ENCODE peak calls at places on chromosomes 13 and 19, in ten cellular contexts. One of them, this sample, is unnamed.

GRCh38 chr13:30805603-30806011 is 70.3 kb downstream of the ALOX5AP start:
- DNase-seq in body of pancreas: peak
- DNase-seq in HCT116: peak
- DNase-seq in psoas muscle: no peak
- DNase-seq in HFFc6: no peak
- DNase-seq in right lobe of liver: peak
- DNase-seq in HFF-Myc: no peak
- DNase-seq in NB4: no peak
- DNase-seq in H1: no peak
- DNase-seq in AG04449: no peak
- DNase-seq in this sample: no peak

GRCh38 chr19:46076951-46077814 is 36.4 kb upstream of the IGFL4 start:
- DNase-seq in body of pancreas: peak
- DNase-seq in HCT116: peak
- DNase-seq in psoas muscle: no peak
- DNase-seq in HFFc6: peak
- DNase-seq in right lobe of liver: no peak
- DNase-seq in HFF-Myc: peak
- DNase-seq in NB4: peak
- DNase-seq in H1: peak
- DNase-seq in AG04449: peak
- DNase-seq in this sample: peak

GRCh38 chr19:1780272-1780957 is 27.1 kb downstream of the ONECUT3 start:
- DNase-seq in body of pancreas: no peak
- DNase-seq in HCT116: no peak
- DNase-seq in psoas muscle: no peak
- DNase-seq in HFFc6: peak
- DNase-seq in right lobe of liver: no peak
- DNase-seq in HFF-Myc: no peak
- DNase-seq in NB4: peak
- DNase-seq in H1: no peak
- DNase-seq in AG04449: no peak
- DNase-seq in this sample: no peak

GRCh38 chr19:16032509-16033135 is 43.7 kb upstream of the TPM4 start:
- DNase-seq in body of pancreas: no peak
- DNase-seq in HCT116: no peak
- DNase-seq in psoas muscle: no peak
- DNase-seq in HFFc6: no peak
- DNase-seq in right lobe of liver: no peak
- DNase-seq in HFF-Myc: no peak
- DNase-seq in NB4: no peak
- DNase-seq in H1: no peak
- DNase-seq in AG04449: no peak
- DNase-seq in this sample: no peak

GRCh38 chr13:31742102-31742695 is 2.9 kb downstream of the RXFP2 start:
- DNase-seq in body of pancreas: peak
- DNase-seq in HCT116: peak
- DNase-seq in psoas muscle: peak
- DNase-seq in HFFc6: peak
- DNase-seq in right lobe of liver: peak
- DNase-seq in HFF-Myc: peak
- DNase-seq in NB4: peak
- DNase-seq in H1: peak
- DNase-seq in AG04449: no peak
- DNase-seq in this sample: peak

GRCh38 chr19:892243-892996 is 567 bp downstream of the MED16 start:
- DNase-seq in body of pancreas: peak
- DNase-seq in HCT116: no peak
- DNase-seq in psoas muscle: no peak
- DNase-seq in HFFc6: no peak
- DNase-seq in right lobe of liver: peak
- DNase-seq in HFF-Myc: no peak
- DNase-seq in NB4: no peak
- DNase-seq in H1: no peak
- DNase-seq in AG04449: no peak
- DNase-seq in this sample: no peak

GRCh38 chr13:49791214-49791752 is 1.2 kb downstream of the KPNA3 start:
- DNase-seq in body of pancreas: peak
- DNase-seq in HCT116: no peak
- DNase-seq in psoas muscle: no peak
- DNase-seq in HFFc6: no peak
- DNase-seq in right lobe of liver: peak
- DNase-seq in HFF-Myc: no peak
- DNase-seq in NB4: peak
- DNase-seq in H1: no peak
- DNase-seq in AG04449: no peak
- DNase-seq in this sample: no peak

GRCh38 chr19:17579523-17580244 is 24.2 kb downstream of the COLGALT1 start:
- DNase-seq in body of pancreas: no peak
- DNase-seq in HCT116: peak
- DNase-seq in psoas muscle: peak
- DNase-seq in HFFc6: peak
- DNase-seq in right lobe of liver: no peak
- DNase-seq in HFF-Myc: no peak
- DNase-seq in NB4: peak
- DNase-seq in H1: peak
- DNase-seq in AG04449: no peak
- DNase-seq in this sample: no peak

GRCh38 chr19:44447864-44448674 is at the start of gene ZNF229:
- DNase-seq in body of pancreas: peak
- DNase-seq in HCT116: no peak
- DNase-seq in psoas muscle: peak
- DNase-seq in HFFc6: peak
- DNase-seq in right lobe of liver: peak
- DNase-seq in HFF-Myc: peak
- DNase-seq in NB4: no peak
- DNase-seq in H1: peak
- DNase-seq in AG04449: peak
- DNase-seq in this sample: peak

GRCh38 chr19:55809381-55810058 is 22.3 kb downstream of the NLRP11 start:
- DNase-seq in body of pancreas: peak
- DNase-seq in HCT116: peak
- DNase-seq in psoas muscle: no peak
- DNase-seq in HFFc6: peak
- DNase-seq in right lobe of liver: peak
- DNase-seq in HFF-Myc: peak
- DNase-seq in NB4: peak
- DNase-seq in H1: peak
- DNase-seq in AG04449: no peak
- DNase-seq in this sample: no peak

GRCh38 chr13:48769107-48769704 is 115.5 kb downstream of the CYSLTR2 start:
- DNase-seq in body of pancreas: peak
- DNase-seq in HCT116: peak
- DNase-seq in psoas muscle: no peak
- DNase-seq in HFFc6: peak
- DNase-seq in right lobe of liver: peak
- DNase-seq in HFF-Myc: peak
- DNase-seq in NB4: peak
- DNase-seq in H1: peak
- DNase-seq in AG04449: peak
- DNase-seq in this sample: peak

GRCh38 chr19:7544626-7545025 is 9.1 kb downstream of the PNPLA6 start:
- DNase-seq in body of pancreas: no peak
- DNase-seq in HCT116: no peak
- DNase-seq in psoas muscle: no peak
- DNase-seq in HFFc6: no peak
- DNase-seq in right lobe of liver: no peak
- DNase-seq in HFF-Myc: no peak
- DNase-seq in NB4: peak
- DNase-seq in H1: no peak
- DNase-seq in AG04449: no peak
- DNase-seq in this sample: no peak

GRCh38 chr13:101624210-101624922 is 171.9 kb downstream of the ITGBL1 start:
- DNase-seq in body of pancreas: no peak
- DNase-seq in HCT116: no peak
- DNase-seq in psoas muscle: no peak
- DNase-seq in HFFc6: no peak
- DNase-seq in right lobe of liver: no peak
- DNase-seq in HFF-Myc: no peak
- DNase-seq in NB4: no peak
- DNase-seq in H1: no peak
- DNase-seq in AG04449: no peak
- DNase-seq in this sample: no peak

GRCh38 chr19:40397568-40397906 is 7.6 kb upstream of the HIPK4 start:
- DNase-seq in body of pancreas: no peak
- DNase-seq in HCT116: no peak
- DNase-seq in psoas muscle: no peak
- DNase-seq in HFFc6: no peak
- DNase-seq in right lobe of liver: no peak
- DNase-seq in HFF-Myc: no peak
- DNase-seq in NB4: no peak
- DNase-seq in H1: no peak
- DNase-seq in AG04449: no peak
- DNase-seq in this sample: no peak

GRCh38 chr19:10871711-10872550 is 578 bp downstream of the CARM1 start:
- DNase-seq in body of pancreas: peak
- DNase-seq in HCT116: no peak
- DNase-seq in psoas muscle: peak
- DNase-seq in HFFc6: no peak
- DNase-seq in right lobe of liver: peak
- DNase-seq in HFF-Myc: no peak
- DNase-seq in NB4: peak
- DNase-seq in H1: no peak
- DNase-seq in AG04449: no peak
- DNase-seq in this sample: no peak

GRCh38 chr13:77876176-77876575 is 42.5 kb downstream of the EDNRB start:
- DNase-seq in body of pancreas: no peak
- DNase-seq in HCT116: no peak
- DNase-seq in psoas muscle: no peak
- DNase-seq in HFFc6: no peak
- DNase-seq in right lobe of liver: no peak
- DNase-seq in HFF-Myc: no peak
- DNase-seq in NB4: no peak
- DNase-seq in H1: no peak
- DNase-seq in AG04449: no peak
- DNase-seq in this sample: peak

GRCh38 chr19:33798701-33799111 is 2.0 kb downstream of the KCTD15 start:
- DNase-seq in body of pancreas: no peak
- DNase-seq in HCT116: no peak
- DNase-seq in psoas muscle: no peak
- DNase-seq in HFFc6: no peak
- DNase-seq in right lobe of liver: no peak
- DNase-seq in HFF-Myc: no peak
- DNase-seq in NB4: no peak
- DNase-seq in H1: no peak
- DNase-seq in AG04449: no peak
- DNase-seq in this sample: no peak

GRCh38 chr19:14412436-14413071 is 6.6 kb downstream of the DDX39A start:
- DNase-seq in body of pancreas: no peak
- DNase-seq in HCT116: no peak
- DNase-seq in psoas muscle: no peak
- DNase-seq in HFFc6: no peak
- DNase-seq in right lobe of liver: no peak
- DNase-seq in HFF-Myc: no peak
- DNase-seq in NB4: no peak
- DNase-seq in H1: no peak
- DNase-seq in AG04449: no peak
- DNase-seq in this sample: no peak
- TF ChIP-seq CTCF in body of pancreas: no peak
- TF ChIP-seq CTCF in HCT116: no peak
- TF ChIP-seq CTCF in psoas muscle: no peak
- TF ChIP-seq CTCF in HFFc6: no peak
- TF ChIP-seq CTCF in right lobe of liver: no peak
- TF ChIP-seq CTCF in HFF-Myc: no peak
- TF ChIP-seq CTCF in NB4: no peak
- TF ChIP-seq CTCF in H1: no peak
- TF ChIP-seq CTCF in AG04449: no peak
- TF ChIP-seq CTCF in this sample: no peak

GRCh38 chr13:47459512-47459911 is 541.6 kb downstream of the SUCLA2 start:
- DNase-seq in body of pancreas: no peak
- DNase-seq in HCT116: no peak
- DNase-seq in psoas muscle: no peak
- DNase-seq in HFFc6: peak
- DNase-seq in right lobe of liver: no peak
- DNase-seq in HFF-Myc: no peak
- DNase-seq in NB4: peak
- DNase-seq in H1: no peak
- DNase-seq in AG04449: no peak
- DNase-seq in this sample: no peak
- TF ChIP-seq CTCF in body of pancreas: no peak
- TF ChIP-seq CTCF in HCT116: peak
- TF ChIP-seq CTCF in psoas muscle: no peak
- TF ChIP-seq CTCF in HFFc6: peak
- TF ChIP-seq CTCF in right lobe of liver: peak
- TF ChIP-seq CTCF in HFF-Myc: peak
- TF ChIP-seq CTCF in NB4: no peak
- TF ChIP-seq CTCF in H1: peak
- TF ChIP-seq CTCF in AG04449: peak
- TF ChIP-seq CTCF in this sample: peak

DNA sequence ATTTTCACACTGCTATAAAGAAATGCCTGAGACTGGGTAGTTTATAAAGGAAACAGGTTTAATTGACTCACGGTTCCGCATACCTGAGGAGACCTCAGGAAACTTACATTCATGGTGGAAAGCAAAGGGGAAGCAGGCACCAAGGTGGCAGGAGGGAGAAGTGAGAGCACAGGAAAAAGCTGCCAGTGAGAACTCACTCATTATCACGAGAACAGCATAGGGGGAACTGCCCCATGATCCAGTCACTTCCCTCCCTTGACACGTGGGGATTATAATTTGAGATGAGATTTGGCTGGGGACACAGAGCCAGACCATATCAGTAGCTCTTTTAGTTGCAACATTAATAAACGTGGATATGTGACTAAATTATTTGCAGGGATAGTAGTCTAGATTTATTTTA is 4.3 kb upstream of the KCTD4 start:
- DNase-seq in body of pancreas: no peak
- DNase-seq in HCT116: no peak
- DNase-seq in psoas muscle: no peak
- DNase-seq in HFFc6: no peak
- DNase-seq in right lobe of liver: no peak
- DNase-seq in HFF-Myc: no peak
- DNase-seq in NB4: no peak
- DNase-seq in H1: no peak
- DNase-seq in AG04449: no peak
- DNase-seq in this sample: no peak
- TF ChIP-seq CTCF in body of pancreas: no peak
- TF ChIP-seq CTCF in HCT116: no peak
- TF ChIP-seq CTCF in psoas muscle: no peak
- TF ChIP-seq CTCF in HFFc6: no peak
- TF ChIP-seq CTCF in right lobe of liver: no peak
- TF ChIP-seq CTCF in HFF-Myc: no peak
- TF ChIP-seq CTCF in NB4: no peak
- TF ChIP-seq CTCF in H1: no peak
- TF ChIP-seq CTCF in AG04449: no peak
- TF ChIP-seq CTCF in this sample: no peak

DNA sequence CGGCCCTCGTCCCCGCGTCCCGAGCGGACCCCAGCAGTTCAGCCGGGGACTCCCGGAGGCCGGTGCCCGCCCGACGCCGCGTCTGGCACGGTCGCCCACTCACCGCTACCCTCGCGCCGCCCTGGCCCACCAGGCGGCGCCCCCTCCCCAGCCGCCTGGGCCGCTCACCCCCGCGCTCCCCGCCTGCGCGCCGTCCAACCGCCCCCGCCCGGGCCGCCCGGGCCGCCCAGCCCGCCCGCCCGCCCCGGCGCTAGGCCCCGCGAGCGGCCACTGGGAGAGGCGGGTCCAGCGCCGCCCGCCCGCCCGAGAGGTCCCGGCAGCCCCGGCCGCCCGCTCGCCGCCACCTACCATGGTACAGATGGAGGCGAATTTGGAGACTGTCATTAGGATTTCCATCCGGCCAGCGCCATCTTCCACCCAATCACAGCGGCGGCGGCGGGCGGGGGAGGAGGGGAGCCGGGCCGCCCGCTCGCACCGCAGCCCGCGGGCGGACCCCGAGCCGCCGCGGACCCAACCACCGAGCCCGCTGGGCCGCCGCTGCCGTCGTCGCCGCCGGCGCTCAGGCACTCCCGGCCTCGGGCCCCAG is at the start of gene USP12:
- DNase-seq in body of pancreas: no peak
- DNase-seq in HCT116: no peak
- DNase-seq in psoas muscle: no peak
- DNase-seq in HFFc6: no peak
- DNase-seq in right lobe of liver: peak
- DNase-seq in HFF-Myc: no peak
- DNase-seq in NB4: peak
- DNase-seq in H1: peak
- DNase-seq in AG04449: no peak
- DNase-seq in this sample: no peak
- TF ChIP-seq CTCF in body of pancreas: no peak
- TF ChIP-seq CTCF in HCT116: no peak
- TF ChIP-seq CTCF in psoas muscle: peak
- TF ChIP-seq CTCF in HFFc6: no peak
- TF ChIP-seq CTCF in right lobe of liver: peak
- TF ChIP-seq CTCF in HFF-Myc: no peak
- TF ChIP-seq CTCF in NB4: no peak
- TF ChIP-seq CTCF in H1: no peak
- TF ChIP-seq CTCF in AG04449: peak
- TF ChIP-seq CTCF in this sample: no peak

This sample was measured in AG09319.